ENCODE peak calls at places on chromosomes 13 and 19, in four cellular contexts. X, M, U and T are unnamed samples.

GRCh38 chr19:43768273-43769050 is 12.3 kb downstream of the KCNN4 start:
- DNase-seq in M (no peak), X (no peak), U (no peak), T (no peak)

GRCh38 chr13:82571653-82572052 is 1310.6 kb downstream of the SLITRK1 start:
- DNase-seq in U (no peak), M (no peak), X (no peak), T (no peak)

GRCh38 chr13:31967155-31967554 is 64.4 kb upstream of the FRY start:
- DNase-seq in X (no peak), M (no peak), U (no peak), T (no peak)

GRCh38 chr19:575527-576506 is 3.4 kb downstream of the BSG start:
- DNase-seq in X (no peak), U (no peak), M (peak), T (peak)

GRCh38 chr13:39266426-39266825 is 228.2 kb downstream of the NHLRC3 start:
- DNase-seq in U (no peak), M (no peak), X (no peak), T (no peak)

GRCh38 chr13:98407575-98407974 is 169.3 kb downstream of the STK24 start:
- DNase-seq in X (no peak), U (no peak), M (no peak), T (no peak)

GRCh38 chr13:110593430-110594130 is 21.8 kb upstream of the NAXD start:
- DNase-seq in M (peak), U (peak), X (peak), T (peak)

GRCh38 chr19:7427944-7428343 is 60.9 kb downstream of the PEX11G start:
- DNase-seq in X (no peak), M (no peak), U (no peak), T (no peak)

GRCh38 chr19:44904426-44904994 is 1.1 kb upstream of the APOE start:
- DNase-seq in X (peak), M (peak), U (no peak), T (peak)

GRCh38 chr19:33639034-33639681 is 17.4 kb downstream of the CHST8 start:
- DNase-seq in M (no peak), U (no peak), X (no peak), T (no peak)

GRCh38 chr13:93455881-93456280 is 229.3 kb downstream of the GPC6 start:
- DNase-seq in M (no peak), U (no peak), X (no peak), T (no peak)

GRCh38 chr13:98155475-98156111 is 12.7 kb downstream of the FARP1 start:
- DNase-seq in X (no peak), U (no peak), M (no peak), T (no peak)

GRCh38 chr13:90415902-90416301 is 931.6 kb upstream of the MIR17HG start:
- DNase-seq in X (no peak), M (no peak), U (no peak), T (no peak)

GRCh38 chr13:93915269-93915809 is 564.1 kb downstream of the DCT start:
- DNase-seq in X (no peak), U (no peak), M (no peak), T (no peak)

GRCh38 chr19:8454218-8454617 is 9.4 kb downstream of the HNRNPM start:
- DNase-seq in M (no peak), X (no peak), U (no peak), T (no peak)

DNA sequence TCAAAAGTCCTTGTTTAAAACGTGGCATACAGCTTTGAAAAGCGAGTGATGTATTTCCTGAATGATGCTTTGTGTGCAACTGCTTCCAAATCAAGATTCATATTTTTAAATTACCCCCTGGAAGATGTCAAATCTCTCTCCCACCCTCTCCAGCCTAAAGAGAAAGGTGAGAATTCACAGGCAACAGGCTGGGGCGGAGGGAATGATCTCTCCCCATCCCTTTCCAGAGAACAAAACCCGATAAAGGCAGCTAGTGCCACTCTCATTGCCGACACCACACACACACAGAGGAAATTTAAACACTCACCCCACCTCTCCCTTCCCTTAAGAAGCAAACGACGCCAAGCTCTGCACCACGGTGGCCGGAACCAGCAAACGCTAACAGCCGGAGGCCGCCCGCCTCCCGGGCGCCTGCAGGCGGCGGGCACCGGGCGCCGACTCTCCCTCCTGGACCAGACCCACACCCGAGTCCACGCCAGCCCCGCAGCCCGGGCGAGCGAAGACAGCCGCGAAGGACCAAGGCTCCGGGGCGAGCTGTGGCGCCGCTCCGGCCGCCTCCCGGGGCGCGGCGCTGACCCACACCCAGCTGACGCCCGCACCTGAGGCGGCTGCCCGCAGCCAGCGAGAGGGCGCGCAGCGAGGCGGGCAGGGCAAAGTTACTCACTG is 485 bp downstream of the LNX2 start:
- DNase-seq in X (peak), U (no peak), M (no peak), T (peak)
- TF ChIP-seq ZBTB33 in X (no peak), U (no peak), M (no peak), T (no peak)

DNA sequence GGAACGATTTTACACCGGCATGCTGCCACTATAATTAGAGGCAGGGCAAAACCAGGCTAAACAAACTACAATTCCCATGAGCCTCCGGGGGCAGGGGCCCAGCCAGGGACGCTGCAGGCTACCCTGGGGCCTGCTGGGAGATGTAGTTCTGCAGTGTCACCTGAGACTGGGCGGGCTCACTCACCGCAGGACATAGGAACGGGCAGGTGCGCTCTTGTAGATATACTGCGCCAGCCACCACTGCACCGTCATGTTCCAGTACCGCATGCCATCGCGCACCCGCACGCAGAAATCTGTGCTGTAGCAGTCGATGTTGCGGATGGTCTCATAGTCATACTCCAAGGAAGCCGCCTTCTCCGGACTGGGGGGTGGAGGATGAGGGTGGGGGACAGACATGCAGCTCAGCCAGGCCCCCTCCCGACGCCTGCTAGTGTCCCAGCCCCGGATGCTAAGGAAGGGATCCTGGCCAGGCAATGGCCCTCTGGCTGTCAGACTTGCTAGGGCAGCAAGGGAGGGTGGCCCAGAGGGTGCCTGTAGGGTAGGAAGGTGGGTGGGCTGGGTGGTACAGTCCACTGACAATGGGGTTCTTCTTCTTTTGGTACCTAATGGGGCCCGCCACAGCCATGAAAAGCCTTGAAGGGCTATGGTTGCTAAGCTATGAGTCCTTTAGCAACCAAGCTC is 5.8 kb upstream of the TMC4 start:
- DNase-seq in U (no peak), M (peak), X (no peak), T (peak)
- H2AFZ ChIP-seq in U (no peak), M (no peak), X (no peak), T (no peak)

DNA sequence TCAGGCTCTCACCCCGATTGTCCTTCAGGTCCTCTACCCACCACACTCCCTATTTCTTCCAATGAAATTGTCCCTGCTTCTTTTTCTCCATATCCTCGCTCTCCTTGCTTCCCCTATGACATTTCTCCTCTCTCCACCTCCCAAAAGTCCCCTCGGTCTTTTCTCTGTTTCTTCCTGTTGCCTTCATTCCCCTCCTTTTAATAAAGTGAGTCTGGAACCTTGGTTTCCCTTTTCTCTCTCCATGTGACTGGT is 676 bp upstream of the ZNF574 start:
- DNase-seq in U (no peak), X (no peak), M (no peak), T (no peak)
- TF ChIP-seq ELF1 in U (no peak), X (no peak), M (peak), T (no peak)

GRCh38 chr19:19460258-19460731 is 54.8 kb downstream of the GATAD2A start:
- DNase-seq in M (no peak), X (no peak), U (no peak), T (no peak)

GRCh38 chr19:19461671-19462622 is 53.4 kb downstream of the TSSK6 start:
- DNase-seq in M (peak), U (no peak), X (peak), T (peak)

GRCh38 chr19:19461306-19461670 is 54.1 kb downstream of the TSSK6 start:
- DNase-seq in M (no peak), X (no peak), U (no peak), T (no peak)

GRCh38 chr19:19459707-19460251 is 54.3 kb downstream of the GATAD2A start:
- DNase-seq in X (no peak), U (no peak), M (no peak), T (no peak)

DNA sequence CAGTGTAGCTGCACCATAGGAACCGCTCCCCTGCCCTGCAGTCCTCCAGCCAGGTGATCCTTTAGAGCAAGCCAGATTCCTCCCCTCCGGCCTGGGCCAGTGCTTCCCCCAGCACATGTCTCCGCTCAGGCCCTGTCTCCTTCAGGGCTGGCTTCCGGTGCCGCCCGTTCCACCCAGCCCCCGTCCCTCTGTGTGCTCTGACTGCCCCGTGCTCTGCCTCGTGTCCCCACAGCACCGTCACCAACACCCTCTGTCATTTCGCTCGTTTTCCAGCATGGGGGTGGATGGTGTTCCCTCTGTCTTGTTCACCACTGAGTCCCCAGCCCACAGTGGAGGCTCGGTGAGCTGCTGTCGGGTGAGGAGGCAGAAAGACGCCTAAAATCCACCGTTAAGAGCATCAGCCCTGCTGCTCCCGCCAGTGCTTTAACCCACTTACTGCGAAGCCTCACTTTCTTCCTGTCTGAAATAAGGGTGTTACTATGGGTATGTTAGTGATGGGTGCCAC is 54.5 kb downstream of the TSSK6 start:
- DNase-seq in M (no peak), U (no peak), X (no peak), T (peak)
- TF ChIP-seq ZBTB33 in M (no peak), U (no peak), X (no peak), T (no peak)

GRCh38 chr19:29259867-29260281 is 46.9 kb upstream of the UQCRFS1 start:
- DNase-seq in M (no peak), X (no peak), U (no peak), T (no peak)

GRCh38 chr19:29263305-29264080 is 50.5 kb upstream of the UQCRFS1 start:
- DNase-seq in X (peak), U (no peak), M (peak), T (peak)

GRCh38 chr19:29262085-29262484 is 49.1 kb upstream of the UQCRFS1 start:
- DNase-seq in M (no peak), U (no peak), X (no peak), T (no peak)

GRCh38 chr19:29259153-29259552 is 46.2 kb upstream of the UQCRFS1 start:
- DNase-seq in X (no peak), M (peak), U (no peak), T (no peak)

DNA sequence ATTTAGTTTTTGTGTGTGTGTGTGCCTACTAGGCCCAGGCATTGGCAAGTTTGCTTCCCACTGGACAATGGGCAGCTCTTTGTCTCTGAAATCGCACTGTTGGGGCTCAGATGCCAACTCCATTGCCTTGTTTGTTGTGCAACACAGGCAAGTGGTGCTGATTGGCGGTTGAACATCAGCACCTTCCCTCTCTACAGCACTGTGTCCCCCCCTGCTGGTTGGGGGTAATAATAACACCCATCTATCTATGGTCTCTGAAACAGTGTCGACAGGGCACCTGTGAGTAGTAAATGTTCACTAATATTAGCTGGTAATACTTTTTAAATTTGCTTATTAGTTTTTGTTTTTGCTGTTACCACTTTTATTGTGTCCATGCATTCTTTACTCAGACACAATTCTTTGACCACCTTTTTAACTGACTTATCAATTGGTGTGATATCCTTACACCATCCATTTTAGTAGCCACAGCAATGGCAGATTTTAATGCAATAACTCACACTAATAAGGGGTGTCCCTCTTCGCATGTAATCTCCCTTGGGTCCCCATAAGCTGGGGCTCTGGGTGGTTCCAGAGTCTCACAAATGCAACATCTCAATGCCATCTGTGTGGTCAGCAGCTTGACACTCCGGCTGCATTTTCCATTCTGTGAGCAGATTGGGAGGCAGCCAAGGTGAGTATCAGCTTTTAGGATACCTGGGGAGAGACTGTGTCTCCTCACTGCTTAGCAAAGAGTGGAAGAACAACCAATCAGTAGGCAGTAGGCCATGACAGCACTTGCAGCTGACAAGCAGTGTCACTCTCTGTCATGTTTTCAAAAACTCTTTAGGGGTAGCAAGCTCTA is 47.7 kb upstream of the UQCRFS1 start:
- DNase-seq in M (peak), X (peak), U (peak), T (peak)
- H2AFZ ChIP-seq in M (no peak), X (no peak), U (no peak), T (no peak)